ENCODE peak calls at places on chromosome 10, in six cellular contexts. S, O, L, B, U and T are unnamed samples.

GRCh38 chr10:62594093-62594520 is 210.4 kb upstream of the ADO start:
- DNase-seq in L (peak), B (peak), U (peak), S (peak), O (peak), T (no peak)

GRCh38 chr10:7717767-7718166 is 14.7 kb downstream of the ITIH2 start:
- DNase-seq in B (no peak), L (no peak), O (no peak), S (no peak), U (no peak), T (no peak)

GRCh38 chr10:109914966-109915365 is 8.3 kb downstream of the XPNPEP1 start:
- DNase-seq in L (peak), O (peak), U (peak), S (peak), B (no peak), T (no peak)

GRCh38 chr10:132392184-132392800 is 4.7 kb upstream of the PWWP2B start:
- DNase-seq in S (no peak), B (no peak), O (no peak), U (no peak), L (no peak), T (no peak)

GRCh38 chr10:1168763-1169162 is 112.6 kb downstream of the WDR37 start:
- DNase-seq in L (no peak), O (no peak), S (no peak), U (no peak), B (no peak), T (no peak)

GRCh38 chr10:96310359-96310669 is 6.1 kb downstream of the DNTT start:
- DNase-seq in U (no peak), O (no peak), B (no peak), S (no peak), L (no peak), T (no peak)

GRCh38 chr10:132383026-132383565 is 13.9 kb upstream of the PWWP2B start:
- DNase-seq in B (peak), S (no peak), U (no peak), L (no peak), O (no peak), T (no peak)

GRCh38 chr10:72088879-72089585 is 681 bp upstream of the SPOCK2 start:
- DNase-seq in B (peak), L (peak), U (no peak), O (peak), S (peak), T (peak)

GRCh38 chr10:70174058-70174741 is 3.9 kb upstream of the SAR1A start:
- DNase-seq in O (peak), U (peak), B (no peak), L (no peak), S (no peak), T (no peak)

GRCh38 chr10:124387078-124387874 is 31.4 kb downstream of the OAT start:
- DNase-seq in S (no peak), B (no peak), L (no peak), O (no peak), U (no peak), T (no peak)

GRCh38 chr10:17423641-17424186 is 30.7 kb downstream of the ST8SIA6 start:
- DNase-seq in L (no peak), O (no peak), U (no peak), B (no peak), S (no peak), T (no peak)

GRCh38 chr10:76632158-76633051 is 1005.2 kb downstream of the KCNMA1 start:
- DNase-seq in O (no peak), S (no peak), B (no peak), L (no peak), U (peak), T (no peak)

GRCh38 chr10:43002596-43002995 is 74.3 kb upstream of the RET start:
- DNase-seq in U (no peak), B (no peak), O (no peak), S (no peak), L (no peak), T (peak)

GRCh38 chr10:21317902-21318301 is 207.6 kb downstream of the SKIDA1 start:
- DNase-seq in L (no peak), B (no peak), O (no peak), U (no peak), S (peak), T (peak)

GRCh38 chr10:116767235-116767634 is 24.9 kb upstream of the HSPA12A start:
- DNase-seq in L (no peak), O (no peak), U (no peak), S (peak), B (no peak), T (no peak)

GRCh38 chr10:79322616-79323566 is 24.4 kb upstream of the PPIF start:
- DNase-seq in B (peak), O (peak), U (no peak), S (peak), L (no peak), T (no peak)

GRCh38 chr10:104502907-104503306 is 138.2 kb upstream of the SORCS3 start:
- DNase-seq in O (no peak), U (no peak), S (no peak), B (no peak), L (no peak), T (no peak)

GRCh38 chr10:62694537-62695126 is 109.9 kb upstream of the ADO start:
- DNase-seq in U (no peak), B (no peak), L (no peak), O (no peak), S (no peak), T (no peak)

GRCh38 chr10:66782776-66783175 is 143.1 kb upstream of the LRRTM3 start:
- DNase-seq in U (no peak), O (no peak), B (no peak), L (no peak), S (no peak), T (no peak)

GRCh38 chr10:34731885-34732701 is 83.0 kb downstream of the PARD3 start:
- DNase-seq in O (no peak), U (peak), S (peak), L (no peak), B (no peak), T (no peak)

GRCh38 chr10:70890917-70891431 is 2.6 kb upstream of the PCBD1 start:
- DNase-seq in L (no peak), B (peak), S (peak), O (no peak), U (no peak), T (peak)

GRCh38 chr10:25506821-25507335 is 332.1 kb downstream of the GPR158 start:
- DNase-seq in L (no peak), O (no peak), S (no peak), B (no peak), U (no peak), T (no peak)

GRCh38 chr10:62492012-62492869 is 118.1 kb downstream of the ZNF365 start:
- DNase-seq in L (peak), O (no peak), S (peak), U (peak), B (no peak), T (peak)

GRCh38 chr10:14407567-14407966 is 76.8 kb upstream of the FRMD4A start:
- DNase-seq in S (no peak), U (no peak), B (no peak), O (no peak), L (no peak), T (no peak)

GRCh38 chr10:114379631-114380041 is 24.7 kb downstream of the AFAP1L2 start:
- DNase-seq in L (no peak), B (no peak), O (no peak), S (no peak), U (no peak), T (no peak)

GRCh38 chr10:33211123-33211878 is 123.2 kb downstream of the NRP1 start:
- DNase-seq in B (peak), S (peak), O (no peak), U (no peak), L (no peak), T (no peak)

GRCh38 chr10:133396035-133396624 is 2.2 kb downstream of the MTG1 start:
- DNase-seq in U (no peak), B (no peak), L (no peak), O (no peak), S (no peak), T (no peak)

GRCh38 chr10:30587522-30588031 is 42.0 kb downstream of the LYZL2 start:
- DNase-seq in O (no peak), B (peak), U (no peak), L (peak), S (no peak), T (peak)

GRCh38 chr10:76282122-76283030 is 851.0 kb downstream of the LRMDA start:
- DNase-seq in U (peak), B (no peak), L (no peak), S (peak), O (no peak), T (no peak)

GRCh38 chr10:73225518-73225917 is 21.5 kb downstream of the DNAJC9 start:
- DNase-seq in L (no peak), B (no peak), S (no peak), U (no peak), O (no peak), T (no peak)

GRCh38 chr10:46523119-46523880 is 33.2 kb downstream of the GPRIN2 start:
- DNase-seq in L (no peak), B (no peak), S (peak), O (no peak), U (peak), T (peak)

GRCh38 chr10:9239298-9239697 is 1184.8 kb downstream of the GATA3 start:
- DNase-seq in S (no peak), O (no peak), L (no peak), B (no peak), U (peak), T (no peak)

GRCh38 chr10:101292194-101293006 is 61.6 kb upstream of the BTRC start:
- DNase-seq in B (no peak), L (no peak), O (no peak), U (no peak), S (no peak), T (no peak)

GRCh38 chr10:78309536-78310237 is 276.0 kb downstream of the RPS24 start:
- DNase-seq in U (no peak), O (no peak), L (no peak), S (no peak), B (no peak), T (peak)

GRCh38 chr10:95445223-95445836 is 115.8 kb downstream of the SORBS1 start:
- DNase-seq in U (peak), S (peak), L (no peak), O (no peak), B (peak), T (peak)